ENCODE peak calls at places on chromosomes 13 and 19, in nine cellular contexts. L is activated naive CD4-positive, alpha-beta T cell; Y is transverse colon; T is stimulated activated CD4-positive, alpha-beta T cell treated with anti-CD3 and anti-CD28 coated beads, Interleukin-15, amount 100 ng/mL, for 24 hours; U is MCF 10A; C is stimulated activated CD8-positive, alpha-beta memory T cell treated with anti-CD3 and anti-CD28 coated beads, Interleukin-2, amount 100 ng/mL, for 48 hours; V is neural crest cell; I is fibroblast of mammary gland; O is HCT116. Z is an unnamed sample.

GRCh38 chr19:50486823-50487515 is 10.3 kb upstream of the GARIN5A start:
- DNase-seq in O (peak), C (peak), L (no peak), U (peak), T (peak), I (peak), Y (no peak), V (peak), Z (no peak)

GRCh38 chr13:25816239-25816638 is 235.6 kb downstream of the SHISA2 start:
- DNase-seq in T (no peak), L (no peak), O (no peak), U (no peak), I (no peak), V (no peak), C (no peak), Y (no peak), Z (no peak)

GRCh38 chr13:46396341-46396740 is 9.3 kb upstream of the RUBCNL start:
- DNase-seq in U (no peak), I (peak), T (no peak), O (no peak), V (no peak), C (no peak), L (no peak), Y (no peak), Z (no peak)

GRCh38 chr19:14091885-14092462 is 1.4 kb upstream of the SAMD1 start:
- DNase-seq in I (no peak), V (no peak), T (peak), U (no peak), Y (no peak), L (no peak), C (no peak), O (no peak), Z (no peak)

GRCh38 chr13:95643814-95644598 is 500 bp downstream of the DZIP1 start:
- DNase-seq in T (peak), L (no peak), U (peak), Y (no peak), I (peak), C (no peak), V (peak), O (no peak), Z (no peak)

GRCh38 chr13:36767276-36767675 is 51.7 kb upstream of the RFXAP start:
- DNase-seq in O (no peak), I (no peak), C (no peak), V (no peak), U (no peak), T (no peak), L (no peak), Y (no peak), Z (no peak)

GRCh38 chr19:46954502-46955004 is 65.1 kb upstream of the NPAS1 start:
- DNase-seq in O (no peak), I (no peak), T (no peak), L (no peak), U (no peak), V (no peak), Y (no peak), C (no peak), Z (no peak)

GRCh38 chr13:112456138-112457056 is 80.2 kb downstream of the SPACA7 start:
- DNase-seq in U (no peak), T (no peak), L (no peak), I (no peak), Y (no peak), V (no peak), O (no peak), C (no peak), Z (no peak)

GRCh38 chr19:41327499-41328156 is 17.7 kb downstream of the CCDC97 start:
- DNase-seq in T (peak), O (no peak), L (peak), U (peak), C (peak), Y (peak), I (peak), V (no peak), Z (peak)